ENCODE peak calls at places on chromosomes 1 and 21, in ten cellular contexts. H is GM12891, T is HepG2, W is transverse colon, L is GM12892, J is suprapubic skin, Y is stomach, E is HCT116, O is spleen, B is breast epithelium. V is an unnamed sample.

GRCh38 chr1:87702455-87702854 is 373.8 kb downstream of the LMO4 start:
- DNase-seq in H (no peak), T (no peak), W (no peak), L (no peak), J (no peak), Y (no peak), E (no peak), O (no peak), B (no peak), V (no peak)

GRCh38 chr1:15538750-15539149 is 12.1 kb downstream of the DNAJC16 start:
- DNase-seq in H (no peak), T (no peak), W (no peak), L (no peak), J (no peak), Y (no peak), E (no peak), O (no peak), B (no peak), V (peak; percentile 31)

GRCh38 chr1:60866884-60867648 is 215.3 kb upstream of the NFIA start:
- DNase-seq in H (no peak), T (no peak), W (no peak), L (no peak), J (no peak), Y (no peak), E (no peak), O (no peak), B (no peak), V (no peak)

GRCh38 chr1:2499260-2499659 is 23.2 kb downstream of the PLCH2 start:
- DNase-seq in H (no peak), T (no peak), W (no peak), L (no peak), J (no peak), Y (no peak), E (no peak), O (no peak), B (no peak), V (no peak)

GRCh38 chr1:226863446-226863845 is 7.0 kb upstream of the PSEN2 start:
- DNase-seq in H (no peak), T (no peak), W (no peak), L (no peak), J (no peak), Y (no peak), E (no peak), O (no peak), B (no peak), V (no peak)

GRCh38 chr1:226248091-226248490 is 24.6 kb downstream of the MIXL1 start:
- DNase-seq in H (no peak), T (no peak), W (no peak), L (no peak), J (no peak), Y (no peak), E (no peak), O (no peak), B (no peak), V (no peak)

GRCh38 chr1:59499273-59499955 is 202.5 kb downstream of the FGGY start:
- DNase-seq in H (no peak), T (no peak), W (no peak), L (no peak), J (no peak), Y (no peak), E (no peak), O (no peak), B (no peak), V (no peak)

GRCh38 chr1:236253918-236254637 is 27.7 kb downstream of the ERO1B start:
- DNase-seq in H (no peak), T (no peak), W (no peak), L (no peak), J (no peak), Y (no peak), E (no peak), O (no peak), B (no peak), V (no peak)

GRCh38 chr1:40630488-40631223 is 34.8 kb downstream of the RIMS3 start:
- DNase-seq in H (no peak), T (peak; percentile 41), W (no peak), L (no peak), J (no peak), Y (peak; percentile 36), E (peak; percentile 31), O (no peak), B (no peak), V (no peak)

GRCh38 chr1:226973898-226974543 is 33.9 kb downstream of the COQ8A start:
- DNase-seq in H (no peak), T (peak; percentile 15), W (peak; percentile 33), L (no peak), J (no peak), Y (no peak), E (no peak), O (no peak), B (peak; percentile 27), V (no peak)

GRCh38 chr1:26851106-26851684 is 11.8 kb upstream of the SFN start:
- DNase-seq in H (no peak), T (no peak), W (no peak), L (no peak), J (no peak), Y (no peak), E (no peak), O (no peak), B (no peak), V (no peak)

GRCh38 chr1:116508984-116509980 is 61.5 kb downstream of the CD58 start:
- DNase-seq in H (no peak), T (peak; percentile 89), W (peak; percentile 52), L (no peak), J (no peak), Y (no peak), E (peak; percentile 88), O (no peak), B (no peak), V (no peak)

GRCh38 chr1:210482936-210483642 is 154.4 kb downstream of the HHAT start:
- DNase-seq in H (no peak), T (no peak), W (no peak), L (no peak), J (no peak), Y (no peak), E (no peak), O (no peak), B (no peak), V (no peak)

GRCh38 chr1:210478820-210479219 is 150.1 kb downstream of the HHAT start:
- DNase-seq in H (no peak), T (no peak), W (no peak), L (no peak), J (no peak), Y (no peak), E (no peak), O (no peak), B (no peak), V (no peak)

GRCh38 chr1:210487021-210487420 is 158.3 kb downstream of the HHAT start:
- DNase-seq in H (no peak), T (no peak), W (no peak), L (no peak), J (no peak), Y (no peak), E (no peak), O (no peak), B (no peak), V (no peak)

GRCh38 chr1:210489491-210489890 is 160.8 kb downstream of the HHAT start:
- DNase-seq in H (no peak), T (no peak), W (no peak), L (no peak), J (no peak), Y (no peak), E (no peak), O (no peak), B (no peak), V (no peak)

DNA sequence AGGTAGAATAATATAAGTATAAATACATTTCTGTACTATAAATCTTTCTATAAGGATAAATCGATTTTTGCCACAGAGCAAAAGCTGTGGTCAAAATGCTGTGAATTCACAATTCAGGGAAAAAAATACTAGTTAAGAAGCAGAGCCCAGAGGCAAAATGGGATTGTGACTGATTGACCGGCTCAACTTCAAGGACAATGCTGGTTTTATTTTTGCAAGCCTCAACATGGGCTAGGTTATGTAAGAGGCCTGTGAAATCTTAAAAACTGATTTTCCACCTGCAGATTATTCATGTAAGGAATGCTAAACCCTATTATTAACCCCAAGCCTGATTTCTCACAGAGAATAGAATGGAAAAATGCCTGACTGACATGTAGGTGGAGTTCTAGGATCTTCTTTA is 155.1 kb downstream of the HHAT start:
- DNase-seq in H (no peak), T (no peak), W (no peak), L (no peak), J (no peak), Y (no peak), E (no peak), O (no peak), B (no peak), V (no peak)
- TF ChIP-seq POLR2AphosphoS5 in H (no peak), T (no peak), W (no peak), L (no peak), J (no peak), Y (no peak), E (no peak), O (no peak), B (no peak), V (no peak)

GRCh38 chr1:16913866-16914662 is 7.7 kb upstream of the CROCC start:
- DNase-seq in H (peak; percentile 87), T (peak; percentile 77), W (peak; percentile 97), L (peak; percentile 89), J (peak; percentile 93), Y (peak; percentile 96), E (peak; percentile 84), O (peak; percentile 99), B (peak; percentile 88), V (peak; percentile 96)
- TF ChIP-seq POLR2AphosphoS5 in H (no peak), T (peak; percentile 33), W (peak; percentile 55), L (no peak), J (no peak), Y (peak; percentile 66), E (peak; percentile 80), O (peak; percentile 92), B (no peak), V (peak; percentile 60)

GRCh38 chr1:39625462-39626273 is 13.8 kb downstream of the HEYL start:
- DNase-seq in H (no peak), T (no peak), W (peak; percentile 43), L (no peak), J (no peak), Y (peak; percentile 34), E (no peak), O (no peak), B (no peak), V (no peak)
- TF ChIP-seq POLR2AphosphoS5 in H (no peak), T (no peak), W (peak; percentile 61), L (no peak), J (peak; percentile 29), Y (peak; percentile 52), E (no peak), O (peak; percentile 65), B (no peak), V (peak; percentile 35)

DNA sequence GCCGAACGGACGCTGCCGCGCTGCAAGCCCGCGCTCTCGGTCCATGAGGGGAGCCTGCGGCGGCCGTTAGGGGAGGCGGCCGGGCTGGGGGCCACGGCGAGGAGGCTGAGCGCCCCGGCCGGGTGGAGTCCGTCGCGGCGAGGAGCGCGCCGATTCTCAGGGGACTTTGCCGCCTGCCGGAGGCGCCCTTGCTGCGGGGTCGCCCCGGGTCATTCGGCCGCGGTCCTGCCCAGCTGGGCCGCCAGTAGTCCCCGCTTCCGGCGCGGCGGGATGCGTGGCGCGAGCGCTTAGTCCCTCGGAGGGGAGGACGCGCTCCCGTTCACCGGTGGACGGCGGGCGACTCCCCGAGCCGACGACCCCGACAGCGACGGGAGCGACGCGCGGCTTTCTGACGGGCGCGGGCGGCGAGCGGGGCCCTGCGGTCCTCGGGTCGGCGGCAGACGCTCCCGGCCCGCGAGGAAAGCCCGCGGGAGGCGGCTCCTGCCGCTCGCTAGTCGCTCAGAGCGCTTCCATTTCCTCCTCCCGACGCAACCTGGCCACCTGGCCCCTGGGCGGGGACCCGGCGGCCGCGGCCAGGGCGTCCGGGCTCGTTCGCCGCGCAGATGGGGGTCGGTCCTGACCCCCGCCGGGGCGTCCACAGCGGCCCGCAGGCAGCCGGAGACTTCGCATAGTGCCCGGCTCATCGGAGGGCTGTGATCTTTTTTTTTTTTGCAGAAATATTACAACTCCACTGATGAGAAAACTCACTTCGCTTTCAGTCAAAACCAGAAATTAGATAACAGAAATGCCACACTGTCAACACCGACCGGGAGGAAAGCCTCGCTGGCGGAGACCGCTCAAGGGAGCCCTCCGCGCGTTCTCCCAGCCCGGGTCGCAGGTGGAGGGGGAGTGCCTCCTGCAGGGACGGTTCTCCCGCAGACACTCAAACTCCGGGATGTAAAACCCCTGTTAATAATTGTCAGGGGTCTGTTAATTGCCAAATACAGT is 640 bp upstream of the ZBTB21 start:
- DNase-seq in H (no peak), T (peak; percentile 20), W (peak; percentile 48), L (peak; percentile 48), J (peak; percentile 82), Y (no peak), E (no peak), O (peak; percentile 95), B (peak; percentile 17), V (peak; percentile 43)
- TF ChIP-seq POLR2AphosphoS5 in H (no peak), T (peak; percentile 43), W (peak; percentile 75), L (no peak), J (no peak), Y (no peak), E (peak; percentile 68), O (no peak), B (no peak), V (no peak)

V was measured in prostate gland.